ENCODE peak calls at places on chromosomes 13 and 19, in ten cellular contexts. Y is uterus, J is tibial nerve, M is sigmoid colon, F is HCT116, C is adrenal gland, H is esophagus muscularis mucosa, E is endothelial cell of umbilical vein, X is heart left ventricle, T is ovary. R is an unnamed sample.

GRCh38 chr19:16801599-16801998 is 27.6 kb upstream of the SIN3B start:
- DNase-seq in J (no peak), X (no peak), M (no peak), T (no peak), C (peak), Y (no peak), E (no peak), H (no peak), F (no peak), R (no peak)

GRCh38 chr19:947707-948533 is 22.1 kb downstream of the ARID3A start:
- DNase-seq in C (no peak), T (no peak), M (peak), Y (peak), E (no peak), J (peak), X (peak), H (no peak), F (no peak), R (no peak)

GRCh38 chr19:50419580-50420035 is 870 bp downstream of the SPIB start:
- DNase-seq in E (no peak), T (no peak), M (no peak), X (no peak), F (no peak), J (no peak), Y (no peak), H (no peak), C (no peak), R (no peak)

GRCh38 chr13:86581711-86582110 is 782.5 kb upstream of the SLITRK6 start:
- DNase-seq in J (no peak), F (no peak), T (no peak), E (no peak), C (no peak), Y (no peak), X (no peak), M (no peak), H (no peak), R (no peak)

GRCh38 chr13:32415019-32415418 is 12.9 kb downstream of the N4BP2L1 start:
- DNase-seq in Y (no peak), X (no peak), C (no peak), J (no peak), E (no peak), M (no peak), T (no peak), H (no peak), F (peak), R (no peak)

GRCh38 chr19:28284389-28284788 is 928.6 kb downstream of the UQCRFS1 start:
- DNase-seq in E (no peak), J (no peak), F (no peak), M (no peak), C (no peak), Y (no peak), H (no peak), X (no peak), T (no peak), R (no peak)

GRCh38 chr19:4267101-4267900 is 11.8 kb upstream of the SHD start:
- DNase-seq in H (no peak), X (peak), Y (peak), E (peak), C (peak), J (peak), F (peak), M (no peak), T (peak), R (peak)

GRCh38 chr19:41447732-41448332 is 4.9 kb downstream of the ERICH4 start:
- DNase-seq in J (no peak), H (no peak), X (no peak), Y (no peak), M (no peak), T (no peak), F (no peak), E (no peak), C (no peak), R (no peak)

GRCh38 chr19:46944918-46945628 is 74.6 kb upstream of the NPAS1 start:
- DNase-seq in J (peak), E (peak), Y (peak), M (peak), X (peak), C (peak), T (peak), H (no peak), F (no peak), R (no peak)

GRCh38 chr13:27461940-27462584 is 11.7 kb upstream of the MTIF3 start:
- DNase-seq in Y (no peak), C (no peak), F (no peak), J (no peak), M (no peak), E (no peak), X (peak), T (no peak), H (no peak), R (no peak)

GRCh38 chr13:49421391-49421790 is 22.5 kb downstream of the CAB39L start:
- DNase-seq in T (no peak), C (no peak), J (no peak), E (peak), Y (no peak), F (peak), H (no peak), X (no peak), M (no peak), R (no peak)

GRCh38 chr13:100517706-100518105 is 70.9 kb downstream of the GGACT start:
- DNase-seq in M (no peak), T (no peak), C (no peak), F (no peak), H (no peak), Y (no peak), X (no peak), J (no peak), E (no peak), R (no peak)

GRCh38 chr19:4582980-4583842 is 23.7 kb upstream of the SEMA6B start:
- DNase-seq in M (no peak), Y (no peak), T (no peak), J (no peak), E (no peak), X (no peak), F (no peak), C (no peak), H (no peak), R (no peak)

DNA sequence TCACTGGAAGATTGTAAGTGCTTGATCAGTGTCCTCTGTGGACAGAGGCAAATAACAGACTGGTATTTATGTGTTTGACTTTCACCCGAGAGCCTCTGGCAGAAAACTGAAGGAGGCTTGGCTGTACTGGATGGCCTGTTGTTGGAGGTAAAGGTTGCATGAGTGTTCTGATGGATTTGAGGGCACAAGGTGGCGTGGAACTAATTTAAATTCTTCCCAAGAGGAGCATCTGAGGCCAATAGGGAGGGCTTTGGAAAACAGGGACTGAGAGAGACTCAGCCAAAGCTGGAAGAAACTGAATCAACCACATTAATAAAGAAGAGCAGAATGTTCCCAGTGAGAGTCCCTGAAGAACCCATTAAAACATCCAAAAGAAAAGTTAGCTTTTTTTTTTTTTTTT is 194.6 kb downstream of the DCLK1 start:
- DNase-seq in X (no peak), H (no peak), T (no peak), J (peak), Y (no peak), E (no peak), M (peak), F (no peak), C (no peak), R (no peak)
- H3K4me3 ChIP-seq in X (no peak), H (no peak), T (no peak), J (no peak), Y (no peak), E (no peak), M (no peak), F (no peak), C (no peak), R (no peak)

DNA sequence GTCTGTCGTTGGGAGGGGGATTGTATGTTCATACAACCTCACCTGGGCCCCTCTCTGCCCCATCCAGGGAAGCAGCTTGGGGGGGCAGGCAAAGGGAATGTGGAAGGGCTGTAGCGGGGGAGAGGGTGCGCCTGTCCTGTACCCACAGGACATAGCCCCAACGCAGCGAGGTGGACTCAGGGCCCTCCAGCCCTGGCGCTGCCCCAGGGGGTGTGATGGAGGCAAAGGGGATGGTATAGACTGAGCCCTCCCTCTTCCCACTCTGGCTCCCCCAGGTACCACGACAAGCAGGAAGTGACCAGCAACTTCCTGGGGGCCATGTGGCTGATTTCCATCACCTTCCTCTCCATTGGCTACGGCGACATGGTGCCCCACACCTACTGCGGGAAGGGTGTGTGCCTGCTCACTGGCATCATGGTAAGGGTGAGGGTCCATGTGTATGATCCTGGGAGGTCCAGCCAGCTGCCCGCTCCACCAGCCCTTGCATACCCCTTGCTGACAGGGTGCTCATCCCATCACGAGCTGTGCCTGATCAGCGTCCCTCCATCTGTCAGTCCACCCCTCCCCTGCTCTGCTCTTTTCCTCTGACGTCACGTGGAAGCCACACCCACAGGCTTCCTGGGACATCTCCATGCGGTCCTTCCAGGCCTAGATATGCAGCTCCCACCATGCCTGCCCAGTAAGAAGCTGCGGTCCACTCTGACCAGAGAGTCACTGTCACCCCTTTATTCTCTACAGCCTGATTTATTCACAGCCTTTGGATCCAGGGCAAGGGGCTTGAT is 18.3 kb downstream of the KCNN1 start:
- DNase-seq in H (no peak), C (no peak), E (no peak), F (peak), X (no peak), Y (no peak), T (no peak), J (no peak), M (no peak), R (no peak)
- TF ChIP-seq POLR2A in H (no peak), C (no peak), E (no peak), F (peak), X (no peak), Y (no peak), T (no peak), J (no peak), M (no peak), R (no peak)

GRCh38 chr13:110257408-110257807 is 49.5 kb downstream of the COL4A1 start:
- DNase-seq in T (no peak), X (no peak), C (no peak), H (no peak), F (no peak), E (no peak), M (no peak), J (no peak), Y (no peak), R (no peak)

GRCh38 chr13:110262082-110262436 is 44.9 kb downstream of the COL4A1 start:
- DNase-seq in Y (no peak), H (no peak), X (peak), F (no peak), C (peak), J (no peak), E (no peak), T (no peak), M (no peak), R (no peak)

GRCh38 chr13:110261166-110262081 is 45.5 kb downstream of the COL4A1 start:
- DNase-seq in C (peak), E (peak), J (no peak), T (no peak), M (no peak), H (no peak), X (peak), Y (no peak), F (no peak), R (no peak)

GRCh38 chr13:110258876-110259631 is 47.9 kb downstream of the COL4A1 start:
- DNase-seq in M (no peak), C (peak), T (no peak), Y (no peak), F (no peak), H (no peak), E (peak), X (no peak), J (no peak), R (no peak)

GRCh38 chr13:110259651-110260050 is 47.3 kb downstream of the COL4A1 start:
- DNase-seq in H (no peak), F (no peak), Y (no peak), E (no peak), X (no peak), J (no peak), T (no peak), M (no peak), C (no peak), R (no peak)
- H3K4me3 ChIP-seq in H (no peak), F (no peak), Y (no peak), E (no peak), X (no peak), J (no peak), T (no peak), M (no peak), C (no peak), R (no peak)

DNA sequence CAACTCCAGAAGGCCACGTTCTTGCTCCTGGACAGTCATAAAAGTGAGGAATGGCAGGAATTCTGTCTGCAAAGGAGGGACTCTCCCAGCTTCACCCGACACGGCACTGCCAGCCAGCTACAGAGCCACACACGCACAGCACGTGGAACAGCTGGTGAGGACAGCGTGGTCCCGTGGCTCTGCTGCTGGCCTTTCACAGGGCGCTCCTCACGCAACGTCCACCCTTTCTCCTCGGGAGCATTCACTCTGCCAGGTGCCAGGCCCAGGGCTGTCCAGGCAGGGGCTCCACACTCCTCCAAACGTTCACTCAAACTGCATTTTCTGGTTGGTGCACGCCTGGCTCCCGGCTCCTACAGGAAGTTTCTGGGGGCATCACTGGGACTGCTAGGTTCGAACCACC is 14.4 kb downstream of the GRTP1 start:
- DNase-seq in X (no peak), J (no peak), F (no peak), M (no peak), Y (no peak), C (no peak), H (no peak), E (no peak), T (no peak), R (no peak)
- TF ChIP-seq POLR2A in X (no peak), J (no peak), F (no peak), M (no peak), Y (no peak), C (no peak), H (no peak), E (no peak), T (no peak), R (no peak)

GRCh38 chr19:7492142-7493055 is 3.6 kb upstream of the PEX11G start:
- DNase-seq in M (no peak), F (no peak), X (no peak), J (no peak), E (peak), H (no peak), Y (no peak), T (no peak), C (no peak), R (no peak)
- H3K4me3 ChIP-seq in M (no peak), F (no peak), X (no peak), J (no peak), E (no peak), H (no peak), Y (no peak), T (no peak), C (no peak), R (no peak)

DNA sequence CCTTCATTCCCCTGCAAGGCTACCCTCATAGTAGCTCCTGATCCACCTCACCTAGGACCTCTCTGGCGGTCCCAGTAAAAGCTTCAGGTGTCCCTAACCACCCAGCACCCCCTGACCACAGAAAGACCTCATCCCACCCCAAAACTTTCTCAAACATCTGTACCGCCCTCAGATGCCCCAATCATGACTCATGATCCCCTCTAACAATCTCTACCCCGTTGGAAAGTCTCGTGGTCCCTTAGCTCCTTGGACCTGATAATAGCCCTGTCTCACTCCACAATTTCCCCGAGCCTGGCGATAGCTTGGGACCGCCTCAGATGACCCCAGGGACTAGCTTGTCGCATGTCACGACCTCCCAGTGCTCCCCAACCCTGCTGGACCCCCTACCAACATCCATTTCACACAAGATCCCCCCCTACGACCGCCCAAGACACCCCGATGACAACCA is 512 bp downstream of the NDUFA11 start:
- DNase-seq in M (no peak), E (no peak), F (no peak), T (no peak), C (no peak), X (no peak), Y (no peak), H (no peak), J (no peak), R (no peak)
- TF ChIP-seq POLR2A in M (no peak), E (no peak), F (no peak), T (no peak), C (no peak), X (no peak), Y (no peak), H (no peak), J (no peak), R (no peak)